ENCODE peak calls at places on chromosomes 2 and 18, in five cellular contexts. One of them, this sample, is unnamed.

GRCh38 chr2:29817846-29818680 is 103.3 kb downstream of the ALK start:
- DNase-seq in IMR-90: no peak
- DNase-seq in heart right ventricle: no peak
- DNase-seq in thoracic aorta: no peak
- DNase-seq in cardiac muscle cell: no peak
- DNase-seq in this sample: no peak

GRCh38 chr2:11688222-11689069 is 18.5 kb upstream of the NTSR2 start:
- DNase-seq in thoracic aorta: peak; percentile 49
- DNase-seq in cardiac muscle cell: peak; percentile 91
- DNase-seq in heart right ventricle: peak; percentile 84
- DNase-seq in IMR-90: peak; percentile 65
- DNase-seq in this sample: peak; percentile 72

GRCh38 chr2:191501390-191502168 is 176.4 kb upstream of the NABP1 start:
- DNase-seq in thoracic aorta: no peak
- DNase-seq in heart right ventricle: no peak
- DNase-seq in IMR-90: peak; percentile 70
- DNase-seq in cardiac muscle cell: peak; percentile 75
- DNase-seq in this sample: no peak

GRCh38 chr2:200609027-200609614 is 23.3 kb downstream of the AOX1 start:
- DNase-seq in IMR-90: peak; percentile 89
- DNase-seq in heart right ventricle: no peak
- DNase-seq in cardiac muscle cell: peak; percentile 79
- DNase-seq in thoracic aorta: no peak
- DNase-seq in this sample: no peak

GRCh38 chr2:70450641-70451250 is 102.9 kb downstream of the TGFA start:
- DNase-seq in heart right ventricle: no peak
- DNase-seq in cardiac muscle cell: no peak
- DNase-seq in IMR-90: no peak
- DNase-seq in thoracic aorta: no peak
- DNase-seq in this sample: no peak

GRCh38 chr2:159150208-159150607 is 136.3 kb downstream of the WDSUB1 start:
- DNase-seq in IMR-90: peak; percentile 51
- DNase-seq in cardiac muscle cell: peak; percentile 26
- DNase-seq in heart right ventricle: no peak
- DNase-seq in thoracic aorta: no peak
- DNase-seq in this sample: peak; percentile 35

GRCh38 chr2:239161711-239162140 is 239.1 kb downstream of the HDAC4 start:
- DNase-seq in thoracic aorta: no peak
- DNase-seq in cardiac muscle cell: no peak
- DNase-seq in IMR-90: no peak
- DNase-seq in heart right ventricle: no peak
- DNase-seq in this sample: no peak

GRCh38 chr2:130727286-130727924 is 1.5 kb upstream of the GPR148 start:
- DNase-seq in thoracic aorta: peak; percentile 46
- DNase-seq in cardiac muscle cell: peak; percentile 85
- DNase-seq in heart right ventricle: peak; percentile 71
- DNase-seq in IMR-90: peak; percentile 46
- DNase-seq in this sample: peak; percentile 91

GRCh38 chr18:8114480-8114879 is 494.8 kb upstream of the RAB12 start:
- DNase-seq in cardiac muscle cell: no peak
- DNase-seq in IMR-90: no peak
- DNase-seq in heart right ventricle: no peak
- DNase-seq in thoracic aorta: no peak
- DNase-seq in this sample: no peak

DNA sequence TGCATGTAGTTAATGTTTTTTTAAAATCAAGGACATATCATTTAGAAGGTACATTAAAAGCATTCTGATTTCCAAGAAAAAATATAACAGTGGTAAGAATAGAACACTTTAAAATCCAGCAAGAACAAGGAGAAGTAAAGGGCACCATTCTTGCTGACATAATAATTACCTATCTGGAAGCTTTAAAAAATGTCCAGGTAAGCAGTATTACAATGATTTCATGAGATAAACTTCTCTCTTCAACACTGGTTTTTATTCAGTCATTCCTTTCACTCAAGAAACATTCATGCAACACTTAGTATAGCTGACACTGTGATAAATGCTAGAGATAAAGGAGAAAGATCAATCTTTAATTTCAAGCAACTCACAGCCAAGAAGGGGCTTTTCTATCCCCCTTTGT is 2.9 kb upstream of the KANSL1L start:
- DNase-seq in cardiac muscle cell: no peak
- DNase-seq in IMR-90: no peak
- DNase-seq in thoracic aorta: no peak
- DNase-seq in heart right ventricle: no peak
- DNase-seq in this sample: no peak
- H3K9me3 ChIP-seq in cardiac muscle cell: no peaks in the 10 kb centered on the region
- H3K9me3 ChIP-seq in IMR-90: no peaks in the 10 kb centered on the region
- H3K9me3 ChIP-seq in thoracic aorta: no peaks in the 10 kb centered on the region
- H3K9me3 ChIP-seq in heart right ventricle: no peaks in the 10 kb centered on the region
- H3K9me3 ChIP-seq in this sample: no peaks in the 10 kb centered on the region

GRCh38 chr18:11990541-11990940 is 9.2 kb downstream of the IMPA2 start:
- DNase-seq in heart right ventricle: no peak
- DNase-seq in IMR-90: no peak
- DNase-seq in cardiac muscle cell: no peak
- DNase-seq in thoracic aorta: no peak
- DNase-seq in this sample: no peak

GRCh38 chr18:11989966-11990380 is 8.7 kb downstream of the IMPA2 start:
- DNase-seq in IMR-90: no peak
- DNase-seq in cardiac muscle cell: no peak
- DNase-seq in thoracic aorta: no peak
- DNase-seq in heart right ventricle: no peak
- DNase-seq in this sample: no peak

GRCh38 chr18:11987527-11987926 is 6.2 kb downstream of the IMPA2 start:
- DNase-seq in thoracic aorta: no peak
- DNase-seq in IMR-90: peak; percentile 48
- DNase-seq in heart right ventricle: no peak
- DNase-seq in cardiac muscle cell: peak; percentile 17
- DNase-seq in this sample: no peak

GRCh38 chr18:11991021-11991770 is 9.9 kb downstream of the IMPA2 start:
- DNase-seq in cardiac muscle cell: no peak
- DNase-seq in heart right ventricle: no peak
- DNase-seq in thoracic aorta: no peak
- DNase-seq in IMR-90: no peak
- DNase-seq in this sample: no peak

GRCh38 chr18:11989174-11989573 is 7.9 kb downstream of the IMPA2 start:
- DNase-seq in thoracic aorta: no peak
- DNase-seq in heart right ventricle: no peak
- DNase-seq in cardiac muscle cell: no peak
- DNase-seq in IMR-90: no peak
- DNase-seq in this sample: no peak
- H3K4me1 ChIP-seq in thoracic aorta: no peaks in the 10 kb centered on the region
- H3K4me1 ChIP-seq in heart right ventricle: peaks cover 46% of the 10 kb centered on the region
- H3K4me1 ChIP-seq in cardiac muscle cell: peaks cover 12% of the 10 kb centered on the region
- H3K4me1 ChIP-seq in IMR-90: peaks cover 2% of the 10 kb centered on the region
- H3K4me1 ChIP-seq in this sample: no peaks in the 10 kb centered on the region

GRCh38 chr2:101297383-101297782 is 11.1 kb downstream of the RNF149 start:
- DNase-seq in IMR-90: no peak
- DNase-seq in thoracic aorta: no peak
- DNase-seq in heart right ventricle: no peak
- DNase-seq in cardiac muscle cell: no peak
- DNase-seq in this sample: no peak
- H3K4me3 ChIP-seq in IMR-90: no peak overlapping the region
- H3K4me3 ChIP-seq in thoracic aorta: no peak overlapping the region
- H3K4me3 ChIP-seq in heart right ventricle: no peak overlapping the region
- H3K4me3 ChIP-seq in cardiac muscle cell: no peak overlapping the region
- H3K4me3 ChIP-seq in this sample: no peak overlapping the region

GRCh38 chr2:4192119-4192518 is 488.7 kb downstream of the DCDC2C start:
- DNase-seq in heart right ventricle: no peak
- DNase-seq in cardiac muscle cell: no peak
- DNase-seq in thoracic aorta: no peak
- DNase-seq in IMR-90: no peak
- DNase-seq in this sample: no peak

GRCh38 chr2:4190548-4190947 is 487.2 kb downstream of the DCDC2C start:
- DNase-seq in IMR-90: no peak
- DNase-seq in heart right ventricle: no peak
- DNase-seq in cardiac muscle cell: no peak
- DNase-seq in thoracic aorta: no peak
- DNase-seq in this sample: no peak

GRCh38 chr2:4188561-4188960 is 485.2 kb downstream of the DCDC2C start:
- DNase-seq in IMR-90: no peak
- DNase-seq in heart right ventricle: no peak
- DNase-seq in cardiac muscle cell: no peak
- DNase-seq in thoracic aorta: no peak
- DNase-seq in this sample: no peak
- H3K9me3 ChIP-seq in IMR-90: peaks cover 17% of the 10 kb centered on the region
- H3K9me3 ChIP-seq in heart right ventricle: no peaks in the 10 kb centered on the region
- H3K9me3 ChIP-seq in cardiac muscle cell: no peaks in the 10 kb centered on the region
- H3K9me3 ChIP-seq in thoracic aorta: no peaks in the 10 kb centered on the region
- H3K9me3 ChIP-seq in this sample: no peaks in the 10 kb centered on the region